ENCODE peak calls at places on chromosomes 2 and 18, in five cellular contexts. X is dorsolateral prefrontal cortex; I is CD4-positive, alpha-beta T cell; B is OCI-LY7; D is AG04450. S is an unnamed sample.

GRCh38 chr2:191379375-191379774 is 134.2 kb downstream of the MYO1B start:
- DNase-seq in I (no peak), B (no peak), D (no peak), X (no peak), S (no peak)

GRCh38 chr2:120220756-120221155 is 2.4 kb downstream of the TMEM185B start:
- DNase-seq in X (no peak), B (no peak), I (no peak), D (no peak), S (no peak)

GRCh38 chr2:190879474-190880373 is 897 bp upstream of the GLS start:
- DNase-seq in X (no peak), I (no peak), D (no peak), B (peak), S (no peak)

GRCh38 chr18:59123588-59124369 is 15.9 kb upstream of the SEC11C start:
- DNase-seq in B (no peak), D (peak), I (no peak), X (no peak), S (no peak)

GRCh38 chr2:3595409-3595808 is 497 bp downstream of the COLEC11 start:
- DNase-seq in B (no peak), D (no peak), I (no peak), X (no peak), S (no peak)

GRCh38 chr2:218810251-218810650 is 21.4 kb downstream of the PRKAG3 start:
- DNase-seq in X (no peak), D (peak), B (no peak), I (no peak), S (no peak)

GRCh38 chr2:239693761-239694415 is 293.1 kb upstream of the HDAC4 start:
- DNase-seq in X (no peak), D (no peak), I (no peak), B (no peak), S (no peak)

GRCh38 chr2:53317863-53318262 is 449.7 kb upstream of the CHAC2 start:
- DNase-seq in B (no peak), D (no peak), X (no peak), I (no peak), S (no peak)

GRCh38 chr18:13241083-13241892 is 22.7 kb downstream of the LDLRAD4 start:
- DNase-seq in I (no peak), X (no peak), B (no peak), D (no peak), S (no peak)

GRCh38 chr2:42902939-42903709 is 110.7 kb upstream of the HAAO start:
- DNase-seq in D (no peak), B (no peak), X (no peak), I (no peak), S (no peak)

GRCh38 chr2:182496596-182496995 is 69.8 kb upstream of the PDE1A start:
- DNase-seq in X (no peak), B (no peak), I (no peak), D (no peak), S (no peak)

GRCh38 chr2:186129767-186130581 is 356.1 kb upstream of the ZC3H15 start:
- DNase-seq in D (peak), B (no peak), X (no peak), I (no peak), S (no peak)

GRCh38 chr2:30464544-30465170 is 17.6 kb downstream of the LCLAT1 start:
- DNase-seq in I (no peak), X (no peak), D (no peak), B (no peak), S (no peak)

GRCh38 chr2:237668440-237668839 is 41.1 kb downstream of the LRRFIP1 start:
- DNase-seq in I (no peak), D (no peak), X (no peak), B (no peak), S (no peak)

GRCh38 chr2:98749053-98749450 is 18.1 kb upstream of the MGAT4A start:
- DNase-seq in B (peak), X (no peak), D (no peak), I (no peak), S (peak)

GRCh38 chr2:7725132-7725849 is 808.1 kb downstream of the RNF144A start:
- DNase-seq in X (no peak), B (peak), I (no peak), D (no peak), S (no peak)

GRCh38 chr2:100182494-100183355 is 40.3 kb upstream of the AFF3 start:
- DNase-seq in I (no peak), D (no peak), B (no peak), X (no peak), S (no peak)

GRCh38 chr2:70214958-70215357 is 24.1 kb upstream of the C2orf42 start:
- DNase-seq in B (no peak), D (peak), X (no peak), I (no peak), S (no peak)

GRCh38 chr2:182302174-182302573 is 124.7 kb downstream of the PDE1A start:
- DNase-seq in D (peak), B (no peak), I (no peak), X (no peak), S (no peak)

GRCh38 chr2:12716250-12717190 is at the start of gene TRIB2:
- DNase-seq in D (peak), B (peak), X (peak), I (peak), S (peak)

GRCh38 chr2:135030826-135031225 is 16.4 kb downstream of the MAP3K19 start:
- DNase-seq in D (no peak), I (no peak), B (peak), X (no peak), S (no peak)

GRCh38 chr18:54742120-54742519 is 86.2 kb upstream of the RAB27B start:
- DNase-seq in I (no peak), D (no peak), X (no peak), B (no peak), S (no peak)

GRCh38 chr2:153213022-153213421 is 265.5 kb downstream of the RPRM start:
- DNase-seq in X (no peak), B (no peak), I (no peak), D (no peak), S (no peak)

GRCh38 chr2:84906900-84907714 is 1.7 kb downstream of the TMSB10 start:
- DNase-seq in D (no peak), X (no peak), B (peak), I (peak), S (no peak)

GRCh38 chr18:11096411-11096810 is 53.0 kb downstream of the PIEZO2 start:
- DNase-seq in D (no peak), I (no peak), B (no peak), X (no peak), S (no peak)

GRCh38 chr2:195683174-195683573 is 26.1 kb downstream of the SLC39A10 start:
- DNase-seq in X (no peak), I (no peak), B (no peak), D (no peak), S (no peak)

DNA sequence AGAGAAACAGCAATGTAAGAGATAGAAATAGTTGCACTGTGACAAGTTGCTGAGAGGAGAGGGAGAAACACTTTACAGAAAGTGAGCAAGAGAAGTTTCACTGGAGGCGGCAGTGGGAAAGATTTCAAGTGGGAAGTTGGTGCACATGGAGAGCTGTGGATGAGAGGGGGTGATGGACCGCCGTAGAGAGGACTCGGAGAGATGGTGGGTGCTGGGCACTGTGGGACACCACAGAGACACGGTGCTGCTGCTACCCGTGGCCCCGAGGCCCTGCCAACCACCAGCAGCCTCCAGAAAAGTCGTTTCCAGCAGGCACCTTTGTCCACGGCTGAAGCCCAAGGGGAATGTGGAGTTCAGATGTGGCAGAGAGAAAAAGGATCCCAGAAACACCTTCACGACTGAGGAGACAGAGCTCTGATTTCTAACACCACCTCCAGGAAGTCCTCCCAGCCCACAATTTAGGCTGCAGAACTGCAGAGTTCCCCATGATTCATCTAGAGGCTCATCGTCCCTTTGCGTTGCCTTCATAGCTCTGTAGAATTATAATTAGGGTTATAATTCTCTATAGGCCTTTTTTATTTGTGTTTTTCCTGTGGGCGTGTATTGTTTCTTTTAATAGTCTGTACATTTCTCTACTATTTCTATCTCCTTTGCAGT is 15.9 kb upstream of the IGFBP2 start:
- DNase-seq in I (no peak), D (no peak), X (peak), B (no peak), S (no peak)
- H3K27ac ChIP-seq in I (no peak), D (no peak), X (no peak), B (no peak), S (no peak)

GRCh38 chr2:174773191-174773590 is 8.9 kb upstream of the CHRNA1 start:
- DNase-seq in I (no peak), X (no peak), D (no peak), B (no peak), S (no peak)
- H3K27ac ChIP-seq in I (no peak), X (peak), D (no peak), B (no peak), S (no peak)

DNA sequence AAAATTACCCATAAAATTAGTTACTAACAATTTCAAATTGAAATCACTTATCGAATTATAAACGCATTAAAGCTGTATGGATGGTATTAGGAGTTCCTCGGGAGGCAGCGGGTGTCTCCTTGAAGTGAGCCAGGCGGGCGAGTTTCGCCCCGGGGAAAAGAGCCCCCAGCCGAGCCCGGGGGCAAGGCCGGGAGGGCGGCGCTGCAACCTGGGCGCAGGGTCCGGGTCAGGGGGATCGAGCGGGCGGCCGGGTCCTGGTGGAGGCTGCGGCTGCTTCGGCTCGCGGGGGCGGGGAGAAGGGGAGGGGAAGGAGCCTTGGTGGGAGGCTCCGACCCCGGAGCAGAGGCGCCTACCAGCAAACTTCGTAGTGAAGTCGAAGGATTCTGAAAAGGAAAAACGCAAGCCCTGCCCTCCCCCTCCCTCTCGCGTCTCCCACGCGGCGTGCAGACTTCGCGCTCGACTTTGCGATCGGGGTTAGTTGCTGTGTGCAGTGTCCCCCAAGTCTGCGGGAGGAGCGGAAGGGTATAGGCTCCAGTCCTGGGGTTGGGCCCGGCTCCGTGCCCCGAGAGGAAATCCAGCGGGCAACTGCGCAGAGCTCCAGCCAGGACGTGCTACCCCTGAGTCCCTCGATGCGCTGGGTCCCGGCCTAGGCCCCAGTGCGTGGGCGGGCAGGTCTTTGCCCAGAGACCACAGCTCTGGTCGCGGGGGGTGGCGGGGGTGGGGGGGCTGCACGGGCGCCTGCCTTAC is 140.9 kb downstream of the MEIS1 start:
- DNase-seq in X (no peak), I (no peak), B (no peak), D (no peak), S (peak)
- H3K27ac ChIP-seq in X (no peak), I (no peak), B (no peak), D (peak), S (no peak)

GRCh38 chr2:47690132-47690531 is 92.8 kb upstream of the MSH6 start:
- DNase-seq in X (no peak), I (no peak), D (no peak), B (peak), S (no peak)
- H3K27ac ChIP-seq in X (no peak), I (no peak), D (no peak), B (peak), S (no peak)

GRCh38 chr2:88091943-88092342 is 24.3 kb downstream of the SMYD1 start:
- DNase-seq in D (no peak), X (no peak), B (no peak), I (no peak), S (no peak)

GRCh38 chr2:88088999-88089398 is 21.4 kb downstream of the SMYD1 start:
- DNase-seq in B (no peak), I (no peak), D (no peak), X (no peak), S (no peak)

GRCh38 chr2:88092773-88093172 is 25.1 kb downstream of the SMYD1 start:
- DNase-seq in B (no peak), D (no peak), I (no peak), X (no peak), S (no peak)

GRCh38 chr2:88087763-88088162 is 20.1 kb downstream of the SMYD1 start:
- DNase-seq in X (no peak), D (no peak), B (no peak), I (no peak), S (no peak)

GRCh38 chr2:88090446-88091283 is 23.0 kb downstream of the SMYD1 start:
- DNase-seq in I (no peak), X (peak), D (no peak), B (no peak), S (no peak)
- H3K27ac ChIP-seq in I (peak), X (peak), D (no peak), B (no peak), S (no peak)

DNA sequence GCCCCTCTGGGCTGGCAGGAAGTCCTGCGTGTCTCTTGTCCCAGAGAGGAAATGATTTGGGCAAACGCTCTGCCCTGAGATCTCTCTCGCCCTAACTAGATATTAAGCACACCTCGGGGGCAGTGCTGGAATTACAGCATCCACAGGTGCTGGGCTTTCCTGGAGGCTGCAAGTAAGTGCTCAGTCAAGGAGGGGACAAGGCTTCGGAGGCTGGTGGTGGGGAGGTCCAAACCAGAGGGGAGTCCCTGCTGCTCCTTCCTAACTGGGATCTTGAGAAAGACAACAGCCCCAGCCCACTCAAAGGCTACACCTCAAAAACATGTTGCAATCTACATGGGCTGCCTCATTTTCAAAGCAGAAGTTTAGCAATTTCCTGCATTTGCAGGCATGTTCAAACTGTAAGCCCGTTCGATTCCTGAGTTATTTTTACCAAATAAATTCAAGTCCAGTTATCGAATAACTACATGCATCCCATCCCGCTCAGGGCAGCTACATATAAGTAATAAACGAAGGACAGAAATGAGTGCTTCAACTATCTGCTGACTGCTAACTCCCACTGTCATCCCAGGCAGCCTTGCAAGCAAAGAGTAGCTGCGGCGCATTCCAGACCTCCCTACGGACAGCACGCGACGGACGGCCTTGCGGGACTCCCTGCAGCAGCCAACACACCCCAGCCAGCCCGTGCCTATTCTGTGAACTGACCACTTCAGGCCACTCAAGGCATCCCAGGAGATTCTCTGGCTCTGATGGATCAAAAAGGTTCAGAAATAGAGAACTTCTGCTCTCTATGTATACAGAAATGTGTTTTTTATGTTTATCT is 27.5 kb downstream of the ZNF516 start:
- DNase-seq in X (no peak), I (no peak), D (no peak), B (no peak), S (no peak)
- H3K27ac ChIP-seq in X (no peak), I (no peak), D (peak), B (no peak), S (no peak)

GRCh38 chr2:27013738-27014137 is 19.0 kb upstream of the TMEM214 start:
- DNase-seq in B (no peak), I (no peak), X (no peak), D (no peak), S (no peak)

GRCh38 chr2:27014771-27015433 is 17.9 kb upstream of the TMEM214 start:
- DNase-seq in B (no peak), D (no peak), I (no peak), X (no peak), S (peak)

GRCh38 chr2:27018142-27018541 is 14.6 kb upstream of the TMEM214 start:
- DNase-seq in D (no peak), X (no peak), B (no peak), I (no peak), S (no peak)

GRCh38 chr2:27019459-27020336 is 13.1 kb upstream of the TMEM214 start:
- DNase-seq in X (no peak), I (no peak), B (no peak), D (no peak), S (no peak)

GRCh38 chr2:27016801-27017325 is 15.9 kb upstream of the TMEM214 start:
- DNase-seq in D (peak), I (peak), X (peak), B (peak), S (peak)
- H3K27ac ChIP-seq in D (peak), I (no peak), X (no peak), B (no peak), S (no peak)

GRCh38 chr2:174014699-174015070 is 49.5 kb upstream of the SP3 start:
- DNase-seq in X (no peak), I (no peak), B (no peak), D (no peak), S (no peak)
- H3K27ac ChIP-seq in X (no peak), I (no peak), B (no peak), D (no peak), S (no peak)